ENCODE peak calls at places on chromosomes 2 and 18, in four cellular contexts. Q is substantia nigra, Y is MV-4-11, G is AG09319. A is an unnamed sample.

GRCh38 chr2:133765693-133766092 is 197.4 kb upstream of the NCKAP5 start:
- DNase-seq in Q (peak), Y (no peak), G (no peak), A (no peak)

GRCh38 chr2:238702691-238703415 is 145.0 kb upstream of the TWIST2 start:
- DNase-seq in Q (no peak), Y (no peak), G (no peak), A (no peak)

GRCh38 chr2:112876257-112876970 is 34.6 kb upstream of the IL37 start:
- DNase-seq in Q (no peak), Y (no peak), G (no peak), A (no peak)

GRCh38 chr2:20571231-20571630 is 79.7 kb downstream of the HS1BP3 start:
- DNase-seq in Q (no peak), Y (no peak), G (no peak), A (no peak)

GRCh38 chr2:199851886-199852285 is 894 bp upstream of the FTCDNL1 start:
- DNase-seq in Q (no peak), Y (no peak), G (no peak), A (no peak)

GRCh38 chr2:173054466-173054865 is 21.2 kb upstream of the MAP3K20 start:
- DNase-seq in Q (no peak), Y (no peak), G (no peak), A (no peak)

GRCh38 chr2:230868151-230868946 is 3.6 kb downstream of the ITM2C start:
- DNase-seq in Q (no peak), Y (no peak), G (no peak), A (no peak)

GRCh38 chr2:240294514-240294913 is 140.9 kb upstream of the GPC1 start:
- DNase-seq in Q (no peak), Y (no peak), G (no peak), A (no peak)

GRCh38 chr2:204339212-204339715 is 206.0 kb upstream of the PARD3B start:
- DNase-seq in Q (no peak), Y (no peak), G (no peak), A (no peak)

GRCh38 chr2:9033385-9034175 is 30.1 kb upstream of the MBOAT2 start:
- DNase-seq in Q (no peak), Y (no peak), G (no peak), A (no peak)

GRCh38 chr2:127413782-127414743 is 4.2 kb upstream of the PROC start:
- DNase-seq in Q (no peak), Y (no peak), G (no peak), A (no peak)

GRCh38 chr2:8817219-8817618 is 20.2 kb downstream of the KIDINS220 start:
- DNase-seq in Q (no peak), Y (no peak), G (no peak), A (no peak)

GRCh38 chr18:2985628-2986027 is 27.3 kb downstream of the LPIN2 start:
- DNase-seq in Q (no peak), Y (peak), G (no peak), A (no peak)

GRCh38 chr2:190468814-190469569 is 60.8 kb downstream of the MFSD6 start:
- DNase-seq in Q (peak), Y (peak), G (peak), A (no peak)

GRCh38 chr18:66749475-66750035 is 145.7 kb upstream of the CDH19 start:
- DNase-seq in Q (no peak), Y (no peak), G (no peak), A (no peak)

GRCh38 chr2:105078906-105079305 is 41.0 kb downstream of the MRPS9 start:
- DNase-seq in Q (no peak), Y (no peak), G (no peak), A (no peak)

GRCh38 chr2:42053791-42054656 is 6.2 kb downstream of the PKDCC start:
- DNase-seq in Q (peak), Y (no peak), G (no peak), A (no peak)

GRCh38 chr18:61546598-61546997 is 213.4 kb downstream of the CDH20 start:
- DNase-seq in Q (no peak), Y (peak), G (peak), A (no peak)

GRCh38 chr2:217790681-217791392 is 212.0 kb downstream of the TNS1 start:
- DNase-seq in Q (no peak), Y (peak), G (no peak), A (peak)

GRCh38 chr2:101410716-101411115 is 23.4 kb upstream of the CREG2 start:
- DNase-seq in Q (no peak), Y (no peak), G (no peak), A (no peak)

GRCh38 chr2:197972017-197972416 is 167.6 kb downstream of the PLCL1 start:
- DNase-seq in Q (no peak), Y (no peak), G (peak), A (no peak)

GRCh38 chr2:45684756-45685155 is 33.3 kb downstream of the PRKCE start:
- DNase-seq in Q (no peak), Y (no peak), G (no peak), A (no peak)

GRCh38 chr2:202510911-202511310 is 123.9 kb upstream of the FAM117B start:
- DNase-seq in Q (no peak), Y (no peak), G (no peak), A (no peak)

GRCh38 chr2:196987654-196988364 is 61.3 kb upstream of the PGAP1 start:
- DNase-seq in Q (no peak), Y (peak), G (peak), A (no peak)

GRCh38 chr2:147177449-147177848 is 667.4 kb upstream of the ACVR2A start:
- DNase-seq in Q (no peak), Y (peak), G (no peak), A (no peak)

A was measured in amygdala.